ENCODE peak calls at places on chromosomes 16 and 17, in nine cellular contexts. G is fibroblast of lung; I is breast epithelium; E is heart right ventricle; X is colonic mucosa; K is lung; M is A549; A is tibial nerve; H is CD8-positive, alpha-beta T cell. J is an unnamed sample.

GRCh38 chr17:39270923-39271322 is 45.2 kb upstream of the STAC2 start:
- DNase-seq in G (peak; percentile 92), I (no peak), E (no peak), X (no peak), K (peak; percentile 32), M (no peak), A (no peak), H (no peak), J (no peak)

GRCh38 chr17:60170835-60171752 is 21.3 kb downstream of the CA4 start:
- DNase-seq in G (no peak), I (no peak), E (no peak), X (no peak), K (no peak), M (no peak), A (no peak), H (no peak), J (no peak)

GRCh38 chr17:79400989-79401703 is 209.7 kb downstream of the RBFOX3 start:
- DNase-seq in G (peak; percentile 43), I (peak; percentile 65), E (peak; percentile 50), X (peak; percentile 70), K (peak; percentile 73), M (peak; percentile 94), A (peak; percentile 52), H (peak; percentile 75), J (peak; percentile 72)

GRCh38 chr17:77414811-77415400 is 274.1 kb downstream of the SEC14L1 start:
- DNase-seq in G (no peak), I (no peak), E (no peak), X (no peak), K (no peak), M (no peak), A (no peak), H (no peak), J (no peak)

GRCh38 chr16:67187175-67187900 is 2.6 kb downstream of the EXOC3L1 start:
- DNase-seq in G (no peak), I (no peak), E (no peak), X (no peak), K (no peak), M (no peak), A (no peak), H (no peak), J (no peak)

GRCh38 chr16:89710709-89711564 is 9.4 kb upstream of the SPATA2L start:
- DNase-seq in G (no peak), I (no peak), E (no peak), X (no peak), K (no peak), M (no peak), A (no peak), H (no peak), J (no peak)

GRCh38 chr16:29854520-29855100 is 8.4 kb downstream of the CDIPT start:
- DNase-seq in G (no peak), I (no peak), E (no peak), X (no peak), K (no peak), M (no peak), A (no peak), H (no peak), J (no peak)

GRCh38 chr16:8958344-8958808 is 5.3 kb downstream of the USP7 start:
- DNase-seq in G (peak; percentile 40), I (no peak), E (no peak), X (peak; percentile 44), K (no peak), M (no peak), A (no peak), H (peak; percentile 17), J (peak; percentile 22)

GRCh38 chr16:3810198-3810664 is 70.3 kb downstream of the CREBBP start:
- DNase-seq in G (no peak), I (no peak), E (no peak), X (no peak), K (no peak), M (no peak), A (no peak), H (no peak), J (no peak)

GRCh38 chr17:58412910-58413630 is 4.3 kb downstream of the RNF43 start:
- DNase-seq in G (peak; percentile 37), I (no peak), E (no peak), X (no peak), K (no peak), M (no peak), A (no peak), H (no peak), J (no peak)

GRCh38 chr17:81928497-81929252 is 1.1 kb upstream of the MAFG start:
- DNase-seq in G (no peak), I (no peak), E (no peak), X (no peak), K (no peak), M (no peak), A (no peak), H (no peak), J (no peak)

GRCh38 chr17:78493455-78494188 is 83.6 kb downstream of the DNAH17 start:
- DNase-seq in G (no peak), I (no peak), E (peak; percentile 37), X (peak; percentile 36), K (no peak), M (no peak), A (no peak), H (no peak), J (no peak)

GRCh38 chr17:45104497-45104896 is 27.8 kb downstream of the PLCD3 start:
- DNase-seq in G (no peak), I (no peak), E (no peak), X (no peak), K (no peak), M (no peak), A (no peak), H (no peak), J (no peak)

GRCh38 chr16:86505185-86505898 is 5.0 kb upstream of the FOXF1 start:
- DNase-seq in G (peak; percentile 36), I (no peak), E (no peak), X (no peak), K (no peak), M (no peak), A (no peak), H (no peak), J (no peak)

GRCh38 chr17:38672788-38673713 is 1.7 kb downstream of the EPOP start:
- DNase-seq in G (no peak), I (no peak), E (no peak), X (no peak), K (no peak), M (no peak), A (no peak), H (no peak), J (no peak)

GRCh38 chr16:46947900-46948547 is 25.4 kb downstream of the DNAJA2 start:
- DNase-seq in G (peak; percentile 59), I (no peak), E (no peak), X (no peak), K (no peak), M (peak; percentile 38), A (no peak), H (peak; percentile 33), J (peak; percentile 20)

GRCh38 chr17:27793168-27793905 is 7.0 kb downstream of the NOS2 start:
- DNase-seq in G (no peak), I (no peak), E (no peak), X (peak; percentile 54), K (no peak), M (peak; percentile 37), A (no peak), H (no peak), J (no peak)

GRCh38 chr17:27802962-27803680 is 2.8 kb upstream of the NOS2 start:
- DNase-seq in G (no peak), I (no peak), E (no peak), X (no peak), K (no peak), M (no peak), A (no peak), H (no peak), J (no peak)

DNA sequence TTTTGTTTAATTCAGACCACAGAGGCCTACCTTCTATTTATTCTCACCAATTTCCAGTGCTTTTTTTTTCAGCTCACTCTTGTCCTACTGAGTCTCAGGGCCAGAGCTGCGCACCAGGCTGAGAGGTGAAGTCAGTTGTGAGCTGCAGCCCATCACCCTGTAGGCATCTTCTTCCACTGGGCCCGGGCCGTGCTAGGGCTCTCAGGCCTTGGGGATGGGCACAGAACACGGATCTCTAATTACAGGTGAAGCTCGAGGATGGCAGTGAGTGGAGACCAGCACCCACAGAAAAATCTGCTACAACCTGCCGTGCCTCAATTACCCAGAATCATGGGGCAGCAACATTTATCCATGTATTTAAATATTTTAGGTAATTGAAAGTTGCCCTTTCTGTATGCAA is 82.1 kb downstream of the IRX5 start:
- DNase-seq in G (no peak), I (no peak), E (no peak), X (no peak), K (no peak), M (no peak), A (no peak), H (no peak), J (no peak)
- H3K9me3 ChIP-seq in G (no peaks in the 10 kb centered on the region), I (no peaks in the 10 kb centered on the region), E (no peaks in the 10 kb centered on the region), X (no peaks in the 10 kb centered on the region), K (no peaks in the 10 kb centered on the region), M (no peaks in the 10 kb centered on the region), A (no peaks in the 10 kb centered on the region), H (no peaks in the 10 kb centered on the region), J (no peaks in the 10 kb centered on the region)

GRCh38 chr16:35497399-35497798 is 2038.0 kb downstream of the TP53TG3F start:
- DNase-seq in G (no peak), I (no peak), E (no peak), X (no peak), K (no peak), M (no peak), A (no peak), H (no peak), J (no peak)

GRCh38 chr16:35492225-35492624 is 2032.8 kb downstream of the TP53TG3F start:
- DNase-seq in G (no peak), I (no peak), E (no peak), X (no peak), K (no peak), M (no peak), A (no peak), H (no peak), J (no peak)
- H3K9me3 ChIP-seq in G (no peaks in the 10 kb centered on the region), I (no peaks in the 10 kb centered on the region), E (no peaks in the 10 kb centered on the region), X (no peaks in the 10 kb centered on the region), K (no peaks in the 10 kb centered on the region), M (no peaks in the 10 kb centered on the region), A (no peaks in the 10 kb centered on the region), H (no peaks in the 10 kb centered on the region), J (no peaks in the 10 kb centered on the region)

DNA sequence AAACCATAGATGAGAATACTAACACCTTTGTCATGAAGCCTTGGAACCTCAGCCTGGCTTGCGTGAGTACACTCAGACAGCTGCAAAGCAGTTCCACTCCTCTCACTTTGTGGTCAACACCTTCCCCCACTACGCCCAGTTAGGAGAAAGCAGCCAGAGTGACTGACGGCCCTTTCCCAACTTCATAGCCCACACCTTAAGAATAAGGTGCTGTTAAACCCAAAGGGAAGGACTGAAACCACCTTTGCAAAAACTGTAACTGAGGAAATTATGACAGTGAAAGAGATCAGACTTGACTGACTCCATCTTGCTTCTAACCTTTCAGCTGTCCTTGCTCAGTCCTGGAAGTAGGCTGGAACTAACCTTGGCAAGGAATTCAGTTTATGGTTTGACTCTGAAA is 13.7 kb downstream of the N4BP1 start:
- DNase-seq in G (no peak), I (no peak), E (no peak), X (no peak), K (no peak), M (no peak), A (no peak), H (peak; percentile 37), J (no peak)
- H3K9me3 ChIP-seq in G (no peaks in the 10 kb centered on the region), I (peaks cover 8% of the 10 kb centered on the region), E (no peaks in the 10 kb centered on the region), X (no peaks in the 10 kb centered on the region), K (no peaks in the 10 kb centered on the region), M (peaks cover 25% of the 10 kb centered on the region), A (no peaks in the 10 kb centered on the region), H (no peaks in the 10 kb centered on the region), J (no peaks in the 10 kb centered on the region)

DNA sequence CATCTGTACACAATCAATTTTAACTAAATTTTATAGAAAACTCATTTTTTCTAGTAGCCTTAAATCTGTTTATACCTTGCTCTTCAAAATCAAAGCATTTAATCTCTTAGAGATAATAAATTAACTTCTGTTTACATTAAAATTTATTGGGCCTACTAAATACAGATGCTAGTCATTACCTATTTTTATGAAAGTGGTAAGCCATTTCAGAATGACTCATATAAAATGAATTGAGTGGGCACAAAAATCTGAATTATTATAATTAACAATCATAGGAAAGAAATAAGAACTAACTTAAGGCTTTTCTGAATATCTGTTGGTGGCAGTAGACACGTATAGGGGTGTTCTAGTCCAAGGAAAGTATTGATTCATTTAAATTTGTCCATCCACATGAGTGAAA is 157.9 kb downstream of the KCNJ2 start:
- DNase-seq in G (no peak), I (no peak), E (no peak), X (no peak), K (no peak), M (no peak), A (no peak), H (no peak), J (no peak)
- H3K9me3 ChIP-seq in G (no peaks in the 10 kb centered on the region), I (no peaks in the 10 kb centered on the region), E (no peaks in the 10 kb centered on the region), X (no peaks in the 10 kb centered on the region), K (no peaks in the 10 kb centered on the region), M (peaks cover 2% of the 10 kb centered on the region), A (no peaks in the 10 kb centered on the region), H (no peaks in the 10 kb centered on the region), J (no peaks in the 10 kb centered on the region)